ENCODE peak calls at places on chromosomes 5 and 9, in eight cellular contexts. One of them, this sample, is unnamed.

GRCh38 chr5:102561894-102562760 is 63.3 kb upstream of the SLCO6A1 start:
- DNase-seq in SK-MEL-5: peak
- DNase-seq in heart right ventricle: peak
- DNase-seq in neuronal stem cell: peak
- DNase-seq in non-pigmented ciliary epithelial cell: no peak
- DNase-seq in stimulated activated CD8-positive, alpha-beta memory T cell treated with anti-CD3 and anti-CD28 coated beads, Interleukin-4, amount 100 ng/mL, for 24 hours: no peak
- DNase-seq in stimulated activated CD4-positive, alpha-beta T cell treated with anti-CD3 and anti-CD28 coated beads, Interleukin-4, amount 100 ng/mL, for 48 hours: no peak
- DNase-seq in dorsolateral prefrontal cortex: no peak
- DNase-seq in this sample: no peak

GRCh38 chr5:107469064-107469463 is 201.7 kb downstream of the EFNA5 start:
- DNase-seq in SK-MEL-5: peak
- DNase-seq in heart right ventricle: no peak
- DNase-seq in neuronal stem cell: no peak
- DNase-seq in non-pigmented ciliary epithelial cell: no peak
- DNase-seq in stimulated activated CD8-positive, alpha-beta memory T cell treated with anti-CD3 and anti-CD28 coated beads, Interleukin-4, amount 100 ng/mL, for 24 hours: no peak
- DNase-seq in stimulated activated CD4-positive, alpha-beta T cell treated with anti-CD3 and anti-CD28 coated beads, Interleukin-4, amount 100 ng/mL, for 48 hours: no peak
- DNase-seq in dorsolateral prefrontal cortex: no peak
- DNase-seq in this sample: no peak

GRCh38 chr9:33619666-33620404 is 95.8 kb downstream of the ANKRD18B start:
- DNase-seq in SK-MEL-5: peak
- DNase-seq in heart right ventricle: no peak
- DNase-seq in neuronal stem cell: no peak
- DNase-seq in non-pigmented ciliary epithelial cell: peak
- DNase-seq in stimulated activated CD8-positive, alpha-beta memory T cell treated with anti-CD3 and anti-CD28 coated beads, Interleukin-4, amount 100 ng/mL, for 24 hours: no peak
- DNase-seq in stimulated activated CD4-positive, alpha-beta T cell treated with anti-CD3 and anti-CD28 coated beads, Interleukin-4, amount 100 ng/mL, for 48 hours: no peak
- DNase-seq in dorsolateral prefrontal cortex: no peak
- DNase-seq in this sample: peak

GRCh38 chr5:126449751-126450271 is 26.6 kb downstream of the GRAMD2B start:
- DNase-seq in SK-MEL-5: peak
- DNase-seq in heart right ventricle: no peak
- DNase-seq in neuronal stem cell: no peak
- DNase-seq in non-pigmented ciliary epithelial cell: no peak
- DNase-seq in stimulated activated CD8-positive, alpha-beta memory T cell treated with anti-CD3 and anti-CD28 coated beads, Interleukin-4, amount 100 ng/mL, for 24 hours: peak
- DNase-seq in stimulated activated CD4-positive, alpha-beta T cell treated with anti-CD3 and anti-CD28 coated beads, Interleukin-4, amount 100 ng/mL, for 48 hours: peak
- DNase-seq in dorsolateral prefrontal cortex: no peak
- DNase-seq in this sample: no peak

GRCh38 chr5:145280806-145281205 is 554.3 kb downstream of the PRELID2 start:
- DNase-seq in SK-MEL-5: no peak
- DNase-seq in heart right ventricle: no peak
- DNase-seq in neuronal stem cell: no peak
- DNase-seq in non-pigmented ciliary epithelial cell: no peak
- DNase-seq in stimulated activated CD8-positive, alpha-beta memory T cell treated with anti-CD3 and anti-CD28 coated beads, Interleukin-4, amount 100 ng/mL, for 24 hours: no peak
- DNase-seq in stimulated activated CD4-positive, alpha-beta T cell treated with anti-CD3 and anti-CD28 coated beads, Interleukin-4, amount 100 ng/mL, for 48 hours: no peak
- DNase-seq in dorsolateral prefrontal cortex: no peak
- DNase-seq in this sample: no peak

GRCh38 chr9:91001146-91001611 is 199.6 kb downstream of the SYK start:
- DNase-seq in SK-MEL-5: peak
- DNase-seq in heart right ventricle: no peak
- DNase-seq in neuronal stem cell: no peak
- DNase-seq in non-pigmented ciliary epithelial cell: no peak
- DNase-seq in stimulated activated CD8-positive, alpha-beta memory T cell treated with anti-CD3 and anti-CD28 coated beads, Interleukin-4, amount 100 ng/mL, for 24 hours: no peak
- DNase-seq in stimulated activated CD4-positive, alpha-beta T cell treated with anti-CD3 and anti-CD28 coated beads, Interleukin-4, amount 100 ng/mL, for 48 hours: no peak
- DNase-seq in dorsolateral prefrontal cortex: no peak
- DNase-seq in this sample: no peak

GRCh38 chr5:143142596-143143435 is 260.7 kb downstream of the NR3C1 start:
- DNase-seq in SK-MEL-5: no peak
- DNase-seq in heart right ventricle: peak
- DNase-seq in neuronal stem cell: no peak
- DNase-seq in non-pigmented ciliary epithelial cell: no peak
- DNase-seq in stimulated activated CD8-positive, alpha-beta memory T cell treated with anti-CD3 and anti-CD28 coated beads, Interleukin-4, amount 100 ng/mL, for 24 hours: no peak
- DNase-seq in stimulated activated CD4-positive, alpha-beta T cell treated with anti-CD3 and anti-CD28 coated beads, Interleukin-4, amount 100 ng/mL, for 48 hours: no peak
- DNase-seq in dorsolateral prefrontal cortex: peak
- DNase-seq in this sample: no peak

GRCh38 chr5:91077623-91078022 is 305.5 kb downstream of the ARRDC3 start:
- DNase-seq in SK-MEL-5: no peak
- DNase-seq in heart right ventricle: no peak
- DNase-seq in neuronal stem cell: no peak
- DNase-seq in non-pigmented ciliary epithelial cell: no peak
- DNase-seq in stimulated activated CD8-positive, alpha-beta memory T cell treated with anti-CD3 and anti-CD28 coated beads, Interleukin-4, amount 100 ng/mL, for 24 hours: no peak
- DNase-seq in stimulated activated CD4-positive, alpha-beta T cell treated with anti-CD3 and anti-CD28 coated beads, Interleukin-4, amount 100 ng/mL, for 48 hours: no peak
- DNase-seq in dorsolateral prefrontal cortex: no peak
- DNase-seq in this sample: no peak

GRCh38 chr5:78547731-78548189 is 100.8 kb downstream of the LHFPL2 start:
- DNase-seq in SK-MEL-5: peak
- DNase-seq in heart right ventricle: peak
- DNase-seq in neuronal stem cell: no peak
- DNase-seq in non-pigmented ciliary epithelial cell: no peak
- DNase-seq in stimulated activated CD8-positive, alpha-beta memory T cell treated with anti-CD3 and anti-CD28 coated beads, Interleukin-4, amount 100 ng/mL, for 24 hours: no peak
- DNase-seq in stimulated activated CD4-positive, alpha-beta T cell treated with anti-CD3 and anti-CD28 coated beads, Interleukin-4, amount 100 ng/mL, for 48 hours: no peak
- DNase-seq in dorsolateral prefrontal cortex: no peak
- DNase-seq in this sample: no peak

GRCh38 chr5:68436686-68437520 is 221.3 kb downstream of the PIK3R1 start:
- DNase-seq in SK-MEL-5: no peak
- DNase-seq in heart right ventricle: no peak
- DNase-seq in neuronal stem cell: no peak
- DNase-seq in non-pigmented ciliary epithelial cell: no peak
- DNase-seq in stimulated activated CD8-positive, alpha-beta memory T cell treated with anti-CD3 and anti-CD28 coated beads, Interleukin-4, amount 100 ng/mL, for 24 hours: no peak
- DNase-seq in stimulated activated CD4-positive, alpha-beta T cell treated with anti-CD3 and anti-CD28 coated beads, Interleukin-4, amount 100 ng/mL, for 48 hours: no peak
- DNase-seq in dorsolateral prefrontal cortex: no peak
- DNase-seq in this sample: no peak